ENCODE peak calls at places on chromosomes 16 and 17, in seven cellular contexts. One of them, this sample, is unnamed.
A peak's percentile ranks its signal among the peaks of the same experiment; 100 is the strongest.

GRCh38 chr17:34981538-34982241 is 1.4 kb downstream of the LIG3 start:
- DNase-seq in heart left ventricle: no peak
- DNase-seq in adrenal gland: no peak
- DNase-seq in ovary: no peak
- DNase-seq in tibial nerve: no peak
- DNase-seq in uterus: no peak
- DNase-seq in A549: no peak
- DNase-seq in this sample: no peak

GRCh38 chr16:5496013-5496412 is 398.4 kb upstream of the EEF2KMT start:
- DNase-seq in heart left ventricle: no peak
- DNase-seq in adrenal gland: no peak
- DNase-seq in ovary: no peak
- DNase-seq in tibial nerve: no peak
- DNase-seq in uterus: no peak
- DNase-seq in A549: no peak
- DNase-seq in this sample: no peak

GRCh38 chr16:53022374-53022773 is 30.3 kb downstream of the CHD9NB start:
- DNase-seq in heart left ventricle: peak; percentile 22
- DNase-seq in adrenal gland: peak; percentile 18
- DNase-seq in ovary: no peak
- DNase-seq in tibial nerve: no peak
- DNase-seq in uterus: no peak
- DNase-seq in A549: peak; percentile 55
- DNase-seq in this sample: peak; percentile 62

GRCh38 chr17:28946239-28946638 is 5.1 kb downstream of the PHF12 start:
- DNase-seq in heart left ventricle: no peak
- DNase-seq in adrenal gland: no peak
- DNase-seq in ovary: no peak
- DNase-seq in tibial nerve: no peak
- DNase-seq in uterus: no peak
- DNase-seq in A549: no peak
- DNase-seq in this sample: no peak

GRCh38 chr17:56110463-56111138 is 42.7 kb upstream of the ANKFN1 start:
- DNase-seq in heart left ventricle: no peak
- DNase-seq in adrenal gland: no peak
- DNase-seq in ovary: no peak
- DNase-seq in tibial nerve: no peak
- DNase-seq in uterus: no peak
- DNase-seq in A549: peak; percentile 22
- DNase-seq in this sample: no peak

GRCh38 chr16:67148221-67148620 is 2.6 kb downstream of the B3GNT9 start:
- DNase-seq in heart left ventricle: no peak
- DNase-seq in adrenal gland: no peak
- DNase-seq in ovary: no peak
- DNase-seq in tibial nerve: no peak
- DNase-seq in uterus: no peak
- DNase-seq in A549: no peak
- DNase-seq in this sample: no peak

GRCh38 chr16:83937922-83938875 is 14.8 kb upstream of the OSGIN1 start:
- DNase-seq in heart left ventricle: no peak
- DNase-seq in adrenal gland: no peak
- DNase-seq in ovary: no peak
- DNase-seq in tibial nerve: no peak
- DNase-seq in uterus: no peak
- DNase-seq in A549: no peak
- DNase-seq in this sample: no peak

GRCh38 chr16:48574148-48574547 is 35.8 kb downstream of the N4BP1 start:
- DNase-seq in heart left ventricle: no peak
- DNase-seq in adrenal gland: no peak
- DNase-seq in ovary: no peak
- DNase-seq in tibial nerve: no peak
- DNase-seq in uterus: no peak
- DNase-seq in A549: no peak
- DNase-seq in this sample: no peak

GRCh38 chr16:54630284-54630967 is 300.2 kb upstream of the IRX5 start:
- DNase-seq in heart left ventricle: no peak
- DNase-seq in adrenal gland: no peak
- DNase-seq in ovary: no peak
- DNase-seq in tibial nerve: no peak
- DNase-seq in uterus: no peak
- DNase-seq in A549: no peak
- DNase-seq in this sample: no peak

GRCh38 chr17:34980681-34981537 is 597 bp downstream of the LIG3 start:
- DNase-seq in heart left ventricle: peak; percentile 79
- DNase-seq in adrenal gland: peak; percentile 72
- DNase-seq in ovary: peak; percentile 86
- DNase-seq in tibial nerve: peak; percentile 52
- DNase-seq in uterus: peak; percentile 64
- DNase-seq in A549: peak; percentile 93
- DNase-seq in this sample: peak; percentile 83

GRCh38 chr16:58020628-58021521 is 4.7 kb upstream of the MMP15 start:
- DNase-seq in heart left ventricle: peak; percentile 69
- DNase-seq in adrenal gland: peak; percentile 43
- DNase-seq in ovary: peak; percentile 80
- DNase-seq in tibial nerve: peak; percentile 54
- DNase-seq in uterus: peak; percentile 54
- DNase-seq in A549: peak; percentile 48
- DNase-seq in this sample: peak; percentile 86

GRCh38 chr17:43822566-43823190 is 10.3 kb downstream of the MPP3 start:
- DNase-seq in heart left ventricle: no peak
- DNase-seq in adrenal gland: no peak
- DNase-seq in ovary: no peak
- DNase-seq in tibial nerve: no peak
- DNase-seq in uterus: no peak
- DNase-seq in A549: no peak
- DNase-seq in this sample: no peak

GRCh38 chr17:48503747-48504146 is 27.1 kb downstream of the HOXB1 start:
- DNase-seq in heart left ventricle: no peak
- DNase-seq in adrenal gland: no peak
- DNase-seq in ovary: no peak
- DNase-seq in tibial nerve: no peak
- DNase-seq in uterus: no peak
- DNase-seq in A549: no peak
- DNase-seq in this sample: no peak

GRCh38 chr17:70905796-70906195 is 736.5 kb downstream of the KCNJ2 start:
- DNase-seq in heart left ventricle: peak; percentile 50
- DNase-seq in adrenal gland: peak; percentile 49
- DNase-seq in ovary: no peak
- DNase-seq in tibial nerve: no peak
- DNase-seq in uterus: no peak
- DNase-seq in A549: peak; percentile 20
- DNase-seq in this sample: no peak

GRCh38 chr17:47287068-47287467 is 33.4 kb downstream of the ITGB3 start:
- DNase-seq in heart left ventricle: no peak
- DNase-seq in adrenal gland: no peak
- DNase-seq in ovary: no peak
- DNase-seq in tibial nerve: no peak
- DNase-seq in uterus: no peak
- DNase-seq in A549: no peak
- DNase-seq in this sample: no peak

GRCh38 chr16:67198238-67198734 is 645 bp upstream of the ELMO3 start:
- DNase-seq in heart left ventricle: no peak
- DNase-seq in adrenal gland: peak; percentile 75
- DNase-seq in ovary: peak; percentile 66
- DNase-seq in tibial nerve: no peak
- DNase-seq in uterus: no peak
- DNase-seq in A549: peak; percentile 66
- DNase-seq in this sample: peak; percentile 66

GRCh38 chr16:19384656-19385055 is 33.0 kb upstream of the TMC5 start:
- DNase-seq in heart left ventricle: no peak
- DNase-seq in adrenal gland: no peak
- DNase-seq in ovary: no peak
- DNase-seq in tibial nerve: no peak
- DNase-seq in uterus: no peak
- DNase-seq in A549: peak; percentile 37
- DNase-seq in this sample: no peak

GRCh38 chr16:49441366-49441780 is 67.8 kb downstream of the C16orf78 start:
- DNase-seq in heart left ventricle: peak; percentile 75
- DNase-seq in adrenal gland: peak; percentile 22
- DNase-seq in ovary: peak; percentile 46
- DNase-seq in tibial nerve: no peak
- DNase-seq in uterus: no peak
- DNase-seq in A549: no peak
- DNase-seq in this sample: no peak

GRCh38 chr16:2720719-2721633 is 952 bp upstream of the PRSS27 start:
- DNase-seq in heart left ventricle: peak; percentile 86
- DNase-seq in adrenal gland: peak; percentile 82
- DNase-seq in ovary: peak; percentile 89
- DNase-seq in tibial nerve: peak; percentile 51
- DNase-seq in uterus: peak; percentile 81
- DNase-seq in A549: peak; percentile 93
- DNase-seq in this sample: peak; percentile 80
- TF ChIP-seq POLR2A in heart left ventricle: no peak
- TF ChIP-seq POLR2A in adrenal gland: no peak
- TF ChIP-seq POLR2A in ovary: no peak
- TF ChIP-seq POLR2A in tibial nerve: no peak
- TF ChIP-seq POLR2A in uterus: peak; percentile 45
- TF ChIP-seq POLR2A in A549: peak; percentile 39
- TF ChIP-seq POLR2A in this sample: no peak

GRCh38 chr16:64242510-64242909 is 879.4 kb downstream of the CDH11 start:
- DNase-seq in heart left ventricle: peak; percentile 40
- DNase-seq in adrenal gland: no peak
- DNase-seq in ovary: no peak
- DNase-seq in tibial nerve: no peak
- DNase-seq in uterus: no peak
- DNase-seq in A549: no peak
- DNase-seq in this sample: no peak
- H3K4me1 ChIP-seq in heart left ventricle: no peaks in the 10 kb centered on the region
- H3K4me1 ChIP-seq in adrenal gland: no peaks in the 10 kb centered on the region
- H3K4me1 ChIP-seq in ovary: no peaks in the 10 kb centered on the region
- H3K4me1 ChIP-seq in tibial nerve: no peaks in the 10 kb centered on the region
- H3K4me1 ChIP-seq in uterus: no peaks in the 10 kb centered on the region
- H3K4me1 ChIP-seq in A549: no peaks in the 10 kb centered on the region
- H3K4me1 ChIP-seq in this sample: no peaks in the 10 kb centered on the region

DNA sequence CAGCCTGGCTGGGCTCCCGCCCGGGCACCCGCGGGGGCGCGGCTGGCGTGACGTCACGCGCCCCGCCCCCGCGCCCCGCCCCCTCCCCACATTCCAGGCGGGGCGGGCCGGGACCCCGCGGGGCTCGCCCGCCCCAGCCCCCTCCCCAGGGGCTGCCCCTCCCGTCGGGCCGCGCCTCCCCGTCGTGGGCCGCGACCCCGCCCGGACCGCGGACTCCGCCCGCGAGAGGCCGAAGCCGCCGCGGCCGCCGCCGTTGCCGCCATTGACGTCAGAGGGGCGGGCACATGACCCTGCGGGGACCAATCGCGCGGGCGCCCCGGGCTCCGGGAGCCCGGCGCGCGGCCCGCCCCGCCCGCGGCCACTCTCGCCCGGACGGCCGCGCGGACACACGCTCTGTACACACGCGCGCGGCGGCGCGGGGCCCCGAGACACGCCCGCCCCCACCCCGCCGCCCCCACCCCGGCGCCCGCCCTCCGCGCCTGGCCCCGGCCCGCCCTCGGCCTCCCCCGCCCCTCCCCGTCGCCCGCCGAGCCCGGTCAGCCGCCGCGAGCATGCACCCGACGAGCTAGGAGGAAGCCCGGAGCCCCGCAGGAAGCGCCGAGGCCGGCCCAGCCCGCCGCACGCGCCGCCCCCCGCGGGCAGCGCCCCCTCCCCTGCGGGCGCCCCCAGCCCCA is at the start of gene CMIP:
- DNase-seq in heart left ventricle: peak; percentile 88
- DNase-seq in adrenal gland: peak; percentile 81
- DNase-seq in ovary: peak; percentile 93
- DNase-seq in tibial nerve: peak; percentile 70
- DNase-seq in uterus: peak; percentile 86
- DNase-seq in A549: peak; percentile 83
- DNase-seq in this sample: peak; percentile 83
- TF ChIP-seq POLR2A in heart left ventricle: no peak
- TF ChIP-seq POLR2A in adrenal gland: no peak
- TF ChIP-seq POLR2A in ovary: no peak
- TF ChIP-seq POLR2A in tibial nerve: peak; percentile 36
- TF ChIP-seq POLR2A in uterus: peak; percentile 51
- TF ChIP-seq POLR2A in A549: peak; percentile 4
- TF ChIP-seq POLR2A in this sample: no peak

GRCh38 chr17:78923660-78924453 is 1.3 kb downstream of the TIMP2 start:
- DNase-seq in heart left ventricle: peak; percentile 60
- DNase-seq in adrenal gland: no peak
- DNase-seq in ovary: peak; percentile 70
- DNase-seq in tibial nerve: peak; percentile 55
- DNase-seq in uterus: peak; percentile 61
- DNase-seq in A549: peak; percentile 62
- DNase-seq in this sample: peak; percentile 86
- H3K4me1 ChIP-seq in heart left ventricle: peaks cover 59% of the 10 kb centered on the region
- H3K4me1 ChIP-seq in adrenal gland: peaks cover 56% of the 10 kb centered on the region
- H3K4me1 ChIP-seq in ovary: peaks cover 40% of the 10 kb centered on the region
- H3K4me1 ChIP-seq in tibial nerve: peaks cover 51% of the 10 kb centered on the region
- H3K4me1 ChIP-seq in uterus: no peaks in the 10 kb centered on the region
- H3K4me1 ChIP-seq in A549: peaks cover 52% of the 10 kb centered on the region
- H3K4me1 ChIP-seq in this sample: peaks cover 55% of the 10 kb centered on the region

GRCh38 chr17:21286771-21287702 is 2.5 kb downstream of the MAP2K3 start:
- DNase-seq in heart left ventricle: no peak
- DNase-seq in adrenal gland: no peak
- DNase-seq in ovary: no peak
- DNase-seq in tibial nerve: no peak
- DNase-seq in uterus: no peak
- DNase-seq in A549: peak; percentile 62
- DNase-seq in this sample: no peak

GRCh38 chr17:21285164-21286065 is 904 bp downstream of the MAP2K3 start:
- DNase-seq in heart left ventricle: no peak
- DNase-seq in adrenal gland: peak; percentile 72
- DNase-seq in ovary: peak; percentile 67
- DNase-seq in tibial nerve: no peak
- DNase-seq in uterus: peak; percentile 47
- DNase-seq in A549: no peak
- DNase-seq in this sample: peak; percentile 42

GRCh38 chr17:21287703-21288449 is 3.4 kb downstream of the MAP2K3 start:
- DNase-seq in heart left ventricle: peak; percentile 96
- DNase-seq in adrenal gland: peak; percentile 99
- DNase-seq in ovary: peak; percentile 85
- DNase-seq in tibial nerve: peak; percentile 88
- DNase-seq in uterus: peak; percentile 88
- DNase-seq in A549: peak; percentile 98
- DNase-seq in this sample: peak; percentile 88

GRCh38 chr17:21284319-21285163 is at the start of gene MAP2K3:
- DNase-seq in heart left ventricle: peak; percentile 99
- DNase-seq in adrenal gland: peak; percentile 99
- DNase-seq in ovary: peak; percentile 99
- DNase-seq in tibial nerve: peak; percentile 99
- DNase-seq in uterus: peak; percentile 99
- DNase-seq in A549: peak; percentile 100
- DNase-seq in this sample: peak; percentile 100

GRCh38 chr17:21286066-21286770 is 1.7 kb downstream of the MAP2K3 start:
- DNase-seq in heart left ventricle: peak; percentile 88
- DNase-seq in adrenal gland: peak; percentile 97
- DNase-seq in ovary: peak; percentile 81
- DNase-seq in tibial nerve: peak; percentile 80
- DNase-seq in uterus: peak; percentile 88
- DNase-seq in A549: peak; percentile 97
- DNase-seq in this sample: peak; percentile 87
- TF ChIP-seq POLR2A in heart left ventricle: no peak
- TF ChIP-seq POLR2A in adrenal gland: peak; percentile 94
- TF ChIP-seq POLR2A in ovary: no peak
- TF ChIP-seq POLR2A in tibial nerve: peak; percentile 27
- TF ChIP-seq POLR2A in uterus: peak; percentile 36
- TF ChIP-seq POLR2A in A549: no peak
- TF ChIP-seq POLR2A in this sample: no peak